ENCODE peak calls at places on chromosomes 2 and 18, in nine cellular contexts. U is GM10248, O is Peyer's patch, R is esophagus squamous epithelium, F is mesothelial cell of epicardium, H is gastrocnemius medialis, K is retinal pigment epithelial cell, Y is fibroblast of lung, B is suprapubic skin. S is an unnamed sample.
A peak's percentile ranks its signal among the peaks of the same experiment; 100 is the strongest.

GRCh38 chr2:181570833-181571661 is 85.9 kb downstream of the CERKL start:
- DNase-seq in R (no peak), F (no peak), O (no peak), B (no peak), Y (peak; percentile 36), H (no peak), K (no peak), U (no peak), S (no peak)

GRCh38 chr18:57469884-57470283 is 34.7 kb downstream of the ONECUT2 start:
- DNase-seq in F (no peak), Y (no peak), O (no peak), R (no peak), B (no peak), U (no peak), H (no peak), K (no peak), S (no peak)

GRCh38 chr18:24227976-24228660 is 89.3 kb downstream of the CABYR start:
- DNase-seq in R (no peak), U (no peak), H (no peak), F (no peak), Y (peak; percentile 51), B (no peak), K (peak; percentile 51), O (no peak), S (no peak)

GRCh38 chr2:26068602-26069298 is 34.9 kb downstream of the RAB10 start:
- DNase-seq in O (no peak), H (no peak), R (no peak), F (no peak), B (no peak), Y (peak; percentile 82), U (peak; percentile 74), K (peak; percentile 62), S (peak; percentile 76)

GRCh38 chr2:149055751-149056150 is 17.3 kb downstream of the LYPD6B start:
- DNase-seq in H (no peak), O (no peak), R (no peak), F (no peak), K (no peak), B (no peak), U (no peak), Y (no peak), S (no peak)

GRCh38 chr2:106115250-106115649 is 78.9 kb downstream of the UXS1 start:
- DNase-seq in U (peak; percentile 32), O (no peak), F (no peak), Y (peak; percentile 47), B (no peak), R (no peak), K (no peak), H (peak; percentile 27), S (peak; percentile 51)

GRCh38 chr18:47418746-47419145 is 167.3 kb upstream of the SKOR2 start:
- DNase-seq in R (no peak), U (no peak), H (no peak), Y (no peak), K (peak; percentile 3), B (no peak), F (no peak), O (no peak), S (no peak)

GRCh38 chr2:190180313-190181065 is 118.0 kb upstream of the MSTN start:
- DNase-seq in H (peak; percentile 31), U (peak; percentile 83), B (peak; percentile 79), K (no peak), F (peak; percentile 48), O (peak; percentile 32), R (no peak), Y (peak; percentile 10), S (peak; percentile 77)

GRCh38 chr2:8421658-8422499 is 260.0 kb upstream of the ID2 start:
- DNase-seq in O (no peak), F (peak; percentile 35), R (no peak), H (no peak), U (peak; percentile 66), Y (no peak), K (no peak), B (no peak), S (peak; percentile 62)

GRCh38 chr2:197538412-197538811 is 22.5 kb downstream of the MOB4 start:
- DNase-seq in F (no peak), O (no peak), U (no peak), B (no peak), R (no peak), H (no peak), Y (peak; percentile 20), K (no peak), S (no peak)

GRCh38 chr2:70111752-70112591 is 24.7 kb downstream of the PCBP1 start:
- DNase-seq in O (no peak), K (no peak), Y (no peak), F (no peak), B (no peak), H (no peak), U (no peak), R (no peak), S (no peak)

GRCh38 chr2:241895732-241896641 is 26.5 kb downstream of the RTP5 start:
- DNase-seq in K (no peak), Y (peak; percentile 71), O (no peak), B (peak; percentile 74), F (peak; percentile 39), R (peak; percentile 39), U (no peak), H (no peak), S (no peak)

GRCh38 chr2:144513388-144514100 is 6.4 kb downstream of the ZEB2 start:
- DNase-seq in F (no peak), H (peak; percentile 38), K (peak; percentile 90), U (no peak), B (peak; percentile 64), R (no peak), Y (peak; percentile 92), O (no peak), S (no peak)

GRCh38 chr2:28325567-28326468 is 66.8 kb upstream of the FOSL2 start:
- DNase-seq in Y (no peak), U (peak; percentile 60), R (no peak), K (no peak), F (no peak), H (no peak), O (no peak), B (no peak), S (no peak)

GRCh38 chr2:3633089-3633981 is 24.7 kb upstream of the ALLC start:
- DNase-seq in K (no peak), U (no peak), H (no peak), Y (peak; percentile 81), O (peak; percentile 12), B (peak; percentile 55), R (no peak), F (peak; percentile 31), S (no peak)

GRCh38 chr2:240466579-240467148 is 31.2 kb downstream of the GPC1 start:
- DNase-seq in B (no peak), U (no peak), H (no peak), Y (no peak), R (no peak), F (peak; percentile 39), K (no peak), O (peak; percentile 10), S (no peak)

GRCh38 chr2:33583194-33583938 is 15.7 kb downstream of the FAM98A start:
- DNase-seq in H (no peak), F (no peak), O (peak; percentile 43), U (peak; percentile 28), B (no peak), R (no peak), Y (peak; percentile 65), K (no peak), S (peak; percentile 27)

GRCh38 chr2:216643986-216644662 is 10.9 kb downstream of the IGFBP2 start:
- DNase-seq in O (no peak), U (no peak), K (no peak), H (no peak), Y (no peak), R (no peak), F (no peak), B (no peak), S (no peak)

GRCh38 chr2:189534854-189535253 is 45.7 kb downstream of the SLC40A1 start:
- DNase-seq in K (no peak), R (no peak), Y (peak; percentile 63), O (no peak), B (no peak), H (no peak), F (no peak), U (no peak), S (no peak)

DNA sequence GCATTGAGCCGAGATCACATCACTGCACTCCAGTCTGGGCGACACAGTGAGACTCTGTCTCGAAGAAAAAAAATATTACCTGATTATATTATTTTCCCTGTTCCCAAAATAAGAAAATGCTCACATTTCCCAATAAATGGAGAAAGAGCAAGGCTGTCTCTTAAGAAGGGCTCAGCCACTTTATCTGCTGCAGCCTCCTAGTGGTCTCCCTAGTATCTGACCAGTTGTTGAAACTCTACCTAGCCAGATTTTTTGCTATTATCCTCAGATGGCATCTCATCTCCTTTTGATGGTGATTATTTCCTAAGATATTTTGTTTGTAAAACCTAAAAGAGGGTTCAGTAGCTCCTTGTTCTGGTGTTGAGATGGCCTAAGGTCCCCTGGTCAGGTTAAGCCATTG is 114.3 kb downstream of the TPGS2 start:
- DNase-seq in U (no peak), H (no peak), O (no peak), Y (no peak), K (no peak), F (no peak), R (no peak), B (no peak), S (no peak)
- TF ChIP-seq CTCF in U (no peak), H (no peak), O (no peak), Y (no peak), K (no peak), F (no peak), R (no peak), B (no peak), S (no peak)

DNA sequence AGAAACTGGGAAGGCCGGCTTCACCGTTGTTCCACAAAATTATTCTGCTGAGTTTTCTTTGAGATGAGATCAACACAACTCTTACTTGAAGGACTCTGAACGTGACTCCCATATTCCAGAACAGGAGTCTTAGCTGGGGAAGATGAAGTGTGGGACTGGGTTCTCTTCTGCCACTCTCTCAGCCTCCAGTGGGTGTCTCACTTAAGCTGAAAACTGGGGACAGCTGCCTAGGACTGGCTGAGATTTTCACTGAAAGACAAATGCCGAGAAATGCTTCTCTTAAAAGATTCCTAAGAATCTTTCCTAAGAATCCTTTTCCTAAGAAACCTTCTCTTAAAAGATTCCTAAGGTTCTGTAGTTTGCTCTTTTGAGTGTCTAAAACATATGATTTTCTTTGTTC is 156.6 kb upstream of the LHCGR start:
- DNase-seq in F (no peak), O (no peak), R (no peak), K (no peak), U (no peak), H (no peak), Y (no peak), B (no peak), S (no peak)
- TF ChIP-seq CTCF in F (no peak), O (no peak), R (no peak), K (peak; percentile 12), U (no peak), H (no peak), Y (no peak), B (no peak), S (no peak)

GRCh38 chr2:127640082-127641072 is 5.6 kb upstream of the GPR17 start:
- DNase-seq in K (no peak), F (no peak), O (peak; percentile 84), B (no peak), R (no peak), U (peak; percentile 72), H (no peak), Y (no peak), S (peak; percentile 82)
- TF ChIP-seq CTCF in K (peak; percentile 34), F (no peak), O (no peak), B (no peak), R (no peak), U (peak; percentile 41), H (no peak), Y (no peak), S (peak; percentile 51)

DNA sequence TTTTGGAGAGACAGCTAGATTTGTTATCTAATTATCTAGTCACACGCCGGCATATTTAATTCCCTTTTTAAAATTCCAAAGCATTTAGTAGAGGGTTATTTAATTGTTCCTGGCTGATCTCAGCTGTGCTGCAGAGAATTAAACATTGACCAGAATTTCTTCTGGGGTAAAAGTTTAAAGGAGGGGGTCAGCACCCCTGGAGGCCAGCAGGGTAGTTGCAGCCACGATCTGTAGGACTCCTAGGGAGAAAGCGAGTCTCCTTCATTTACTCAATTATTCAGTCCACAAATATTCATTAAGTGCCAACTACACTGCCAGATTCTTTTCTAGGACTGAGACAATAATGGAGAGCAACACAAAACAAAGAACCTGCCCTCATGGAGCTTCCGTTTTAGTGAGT is 294.3 kb downstream of the RDH14 start:
- DNase-seq in O (no peak), B (no peak), K (no peak), F (no peak), Y (no peak), U (no peak), H (no peak), R (no peak), S (no peak)
- TF ChIP-seq CTCF in O (no peak), B (no peak), K (peak; percentile 39), F (peak; percentile 22), Y (no peak), U (no peak), H (no peak), R (no peak), S (no peak)